ENCODE peak calls at places on chromosomes 1 and 21, in eight cellular contexts. N, K, L, A, Q, G, E and V are unnamed samples.

GRCh38 chr1:165403835-165404482 is 41.0 kb downstream of the RXRG start:
- DNase-seq in Q (peak), L (peak), A (no peak), K (peak), N (peak), G (peak), E (peak), V (peak)

GRCh38 chr1:2102753-2103152 is 52.5 kb downstream of the PRKCZ start:
- DNase-seq in N (no peak), E (no peak), G (no peak), Q (no peak), A (no peak), K (no peak), L (no peak), V (no peak)

GRCh38 chr1:6984533-6984932 is 199.3 kb downstream of the CAMTA1 start:
- DNase-seq in L (no peak), Q (no peak), K (no peak), G (no peak), A (no peak), N (no peak), E (no peak), V (no peak)

GRCh38 chr1:221783936-221784335 is 42.0 kb upstream of the DUSP10 start:
- DNase-seq in N (no peak), Q (no peak), G (no peak), K (no peak), L (no peak), E (no peak), A (no peak), V (peak)

GRCh38 chr1:59699227-59699847 is 115.4 kb upstream of the HOOK1 start:
- DNase-seq in A (no peak), K (peak), L (peak), G (no peak), E (peak), N (peak), Q (peak), V (peak)

GRCh38 chr1:240409615-240410014 is 202.3 kb downstream of the GREM2 start:
- DNase-seq in G (no peak), A (no peak), N (no peak), L (no peak), E (no peak), K (no peak), Q (no peak), V (no peak)

GRCh38 chr1:182446033-182446669 is 3.8 kb upstream of the RGSL1 start:
- DNase-seq in Q (peak), L (peak), A (no peak), K (peak), G (peak), N (peak), E (peak), V (peak)

GRCh38 chr1:18950415-18951026 is 6.0 kb downstream of the IFFO2 start:
- DNase-seq in Q (peak), A (no peak), G (no peak), L (no peak), K (no peak), E (no peak), N (no peak), V (peak)

GRCh38 chr1:64898107-64898861 is 68.1 kb downstream of the JAK1 start:
- DNase-seq in A (peak), K (peak), L (peak), N (peak), Q (peak), G (peak), E (peak), V (peak)

GRCh38 chr1:112849425-112849966 is 106.5 kb downstream of the SLC16A1 start:
- DNase-seq in L (peak), Q (no peak), N (peak), E (peak), A (no peak), K (peak), G (peak), V (peak)

GRCh38 chr1:203901581-203901980 is 40.2 kb downstream of the SNRPE start:
- DNase-seq in Q (no peak), N (no peak), K (no peak), G (no peak), E (no peak), L (no peak), A (no peak), V (no peak)

GRCh38 chr1:155226910-155227260 is 18.4 kb downstream of the MTX1 start:
- DNase-seq in A (no peak), E (peak), N (peak), L (peak), Q (peak), G (peak), K (peak), V (peak)

GRCh38 chr1:42392923-42393848 is 12.6 kb downstream of the RIMKLA start:
- DNase-seq in E (peak), L (no peak), Q (no peak), N (no peak), G (no peak), A (no peak), K (no peak), V (no peak)

GRCh38 chr1:12040457-12041051 is 21.3 kb downstream of the MIIP start:
- DNase-seq in A (no peak), K (no peak), L (no peak), Q (peak), N (no peak), E (no peak), G (no peak), V (peak)

GRCh38 chr1:15201849-15202551 is 45.0 kb upstream of the FHAD1 start:
- DNase-seq in N (no peak), K (no peak), E (peak), Q (no peak), G (no peak), L (peak), A (no peak), V (no peak)

GRCh38 chr1:104341944-104342343 is 592.2 kb downstream of the AMY1C start:
- DNase-seq in N (no peak), E (no peak), K (no peak), G (no peak), L (no peak), Q (no peak), A (no peak), V (no peak)

GRCh38 chr21:46620846-46621245 is 14.6 kb upstream of the PRMT2 start:
- DNase-seq in A (no peak), K (no peak), N (no peak), Q (peak), G (no peak), E (no peak), L (no peak), V (no peak)

GRCh38 chr1:89904219-89904980 is 83.6 kb downstream of the LRRC8D start:
- DNase-seq in E (no peak), G (no peak), A (no peak), N (no peak), K (no peak), Q (no peak), L (no peak), V (no peak)

GRCh38 chr1:9792156-9793042 is 31.4 kb downstream of the CLSTN1 start:
- DNase-seq in E (no peak), A (no peak), L (no peak), Q (no peak), N (peak), G (peak), K (peak), V (no peak)

GRCh38 chr1:9825101-9826074 is 1.6 kb upstream of the CLSTN1 start:
- DNase-seq in G (peak), N (peak), K (peak), A (no peak), Q (no peak), L (peak), E (peak), V (peak)

GRCh38 chr21:43352568-43353281 is 74.2 kb downstream of the SIK1 start:
- DNase-seq in A (no peak), K (no peak), G (no peak), E (no peak), Q (peak), N (no peak), L (no peak), V (peak)

GRCh38 chr1:183227382-183227781 is 41.3 kb downstream of the LAMC2 start:
- DNase-seq in Q (no peak), A (no peak), G (no peak), L (no peak), N (no peak), E (no peak), K (no peak), V (no peak)

GRCh38 chr21:35377505-35378090 is 328.5 kb upstream of the RUNX1 start:
- DNase-seq in Q (no peak), E (no peak), L (no peak), N (no peak), A (no peak), G (no peak), K (no peak), V (no peak)

GRCh38 chr1:15155760-15156743 is 2.5 kb downstream of the TMEM51 start:
- DNase-seq in G (no peak), Q (peak), E (no peak), N (no peak), A (no peak), L (no peak), K (no peak), V (no peak)

GRCh38 chr1:182143825-182144661 is 82.5 kb upstream of the ZNF648 start:
- DNase-seq in E (peak), Q (peak), G (no peak), A (peak), L (peak), N (no peak), K (peak), V (no peak)

GRCh38 chr1:35554261-35555211 is 2.7 kb downstream of the KIAA0319L start:
- DNase-seq in L (no peak), N (peak), K (no peak), G (peak), E (peak), A (no peak), Q (no peak), V (no peak)

GRCh38 chr21:41951876-41952567 is 1.8 kb downstream of the C2CD2 start:
- DNase-seq in K (no peak), Q (no peak), G (no peak), E (no peak), A (no peak), N (no peak), L (no peak), V (no peak)

GRCh38 chr21:41948901-41949300 is 4.9 kb downstream of the C2CD2 start:
- DNase-seq in N (no peak), E (no peak), G (no peak), Q (no peak), L (no peak), K (no peak), A (no peak), V (no peak)

GRCh38 chr21:41952568-41953248 is 1.1 kb downstream of the C2CD2 start:
- DNase-seq in Q (no peak), A (no peak), E (peak), N (peak), G (no peak), L (no peak), K (no peak), V (no peak)

GRCh38 chr21:41953249-41953830 is 478 bp downstream of the C2CD2 start:
- DNase-seq in K (peak), L (peak), Q (peak), N (peak), E (no peak), G (no peak), A (no peak), V (no peak)

DNA sequence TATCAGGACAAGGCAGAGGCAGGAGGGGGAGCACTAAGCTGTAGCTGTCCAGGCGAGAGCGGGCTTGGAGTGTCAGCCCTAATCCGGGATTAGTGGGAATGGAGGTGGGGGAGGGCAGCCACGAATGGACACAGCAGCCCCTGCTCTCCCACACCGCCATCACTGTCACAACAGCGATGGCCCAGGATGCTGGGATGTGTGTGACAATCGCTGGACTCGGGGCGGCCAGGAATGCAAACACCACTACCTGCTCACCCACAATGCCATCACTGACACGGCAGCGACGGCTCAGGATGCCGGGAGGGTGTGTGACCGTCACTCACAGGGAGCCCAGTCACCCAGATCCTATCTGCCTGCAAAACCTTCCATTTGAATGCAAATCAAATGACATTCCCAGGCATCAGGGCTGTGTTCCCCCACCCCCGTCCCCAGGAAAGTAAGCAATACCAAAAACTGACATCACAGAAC is 2.8 kb downstream of the C2CD2 start:
- DNase-seq in K (no peak), N (peak), L (no peak), G (peak), A (no peak), Q (no peak), E (no peak), V (no peak)
- TF ChIP-seq CTCF in K (no peak), N (no peak), L (no peak), G (no peak), A (no peak), Q (no peak), E (no peak), V (no peak)

DNA sequence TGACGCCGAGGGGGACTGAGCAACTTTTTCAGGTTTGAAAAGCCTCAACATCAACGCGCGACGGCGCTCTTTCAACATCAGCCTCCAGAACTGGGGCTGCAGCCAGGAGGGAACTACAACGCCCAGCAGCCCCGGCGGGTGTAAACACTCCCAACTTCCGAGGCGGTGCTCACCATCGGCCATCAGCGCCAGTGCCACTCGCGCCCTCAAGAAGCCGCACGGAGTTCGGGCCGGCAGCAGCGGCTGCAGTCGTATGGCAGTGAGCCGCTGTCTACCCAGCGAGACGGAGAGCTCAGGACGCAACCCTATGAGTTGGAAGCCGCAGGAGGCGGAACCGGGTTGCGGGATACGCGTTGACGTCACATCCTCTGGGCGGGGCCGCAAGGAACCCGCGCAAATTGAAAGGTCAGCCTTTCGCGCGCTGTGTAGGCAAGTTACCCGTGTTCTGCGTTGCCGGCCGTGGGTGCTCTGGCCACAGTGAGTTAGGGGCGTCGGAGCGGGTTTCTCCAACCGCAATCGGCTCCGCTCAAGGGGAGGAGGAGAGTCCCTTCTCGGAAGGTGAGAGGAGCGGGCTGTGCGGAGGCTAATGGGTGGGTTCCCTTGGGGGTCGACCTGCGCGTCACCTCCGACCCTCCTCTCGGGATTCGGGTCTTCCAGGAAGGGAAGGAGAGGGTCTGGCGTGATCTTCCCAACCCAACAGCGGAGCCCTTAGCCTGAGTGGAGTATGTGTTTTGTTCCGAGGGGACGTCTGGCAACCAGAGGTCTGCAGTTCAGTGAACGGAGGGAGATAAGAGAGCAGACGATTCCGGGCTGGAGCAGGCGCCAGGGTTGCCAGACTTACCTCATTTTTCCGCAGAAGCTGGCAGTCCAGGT is at the start of gene EXO1:
- DNase-seq in Q (peak), A (peak), K (peak), L (peak), G (peak), N (peak), E (peak), V (peak)
- TF ChIP-seq CTCF in Q (peak), A (peak), K (peak), L (peak), G (peak), N (no peak), E (no peak), V (no peak)

DNA sequence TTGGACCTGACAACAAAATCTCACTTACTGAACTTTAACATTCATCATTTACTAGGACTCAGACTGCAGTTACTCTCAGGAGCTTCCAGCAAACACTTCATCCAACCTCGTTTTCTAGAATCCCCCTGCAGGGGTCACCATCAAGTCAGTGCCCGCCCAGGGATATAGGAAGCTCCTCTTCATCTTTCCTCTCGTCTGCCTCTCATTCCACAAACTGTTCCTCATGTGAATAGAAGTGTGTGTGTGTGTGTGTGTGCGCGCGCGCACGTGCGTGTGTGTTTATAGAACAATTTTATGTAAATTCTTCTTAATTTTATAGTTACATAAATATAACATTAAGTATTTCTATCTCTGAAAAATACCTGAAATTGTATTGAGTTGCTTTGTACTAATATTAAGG is 21.8 kb upstream of the ABCD3 start:
- DNase-seq in G (peak), K (peak), Q (no peak), A (peak), L (no peak), N (peak), E (no peak), V (no peak)
- TF ChIP-seq CTCF in G (peak), K (peak), Q (no peak), A (no peak), L (peak), N (peak), E (no peak), V (no peak)

GRCh38 chr1:86871001-86871400 is 42.9 kb downstream of the SELENOF start:
- DNase-seq in G (no peak), N (no peak), E (no peak), L (no peak), K (no peak), A (no peak), Q (no peak), V (no peak)
- TF ChIP-seq CTCF in G (no peak), N (no peak), E (no peak), L (no peak), K (no peak), A (no peak), Q (no peak), V (no peak)

GRCh38 chr21:39976805-39977204 is 109.6 kb downstream of the PCP4 start:
- DNase-seq in K (no peak), G (no peak), E (no peak), A (no peak), N (peak), Q (no peak), L (no peak), V (no peak)
- TF ChIP-seq CTCF in K (no peak), G (no peak), E (no peak), A (no peak), N (no peak), Q (no peak), L (no peak), V (no peak)

DNA sequence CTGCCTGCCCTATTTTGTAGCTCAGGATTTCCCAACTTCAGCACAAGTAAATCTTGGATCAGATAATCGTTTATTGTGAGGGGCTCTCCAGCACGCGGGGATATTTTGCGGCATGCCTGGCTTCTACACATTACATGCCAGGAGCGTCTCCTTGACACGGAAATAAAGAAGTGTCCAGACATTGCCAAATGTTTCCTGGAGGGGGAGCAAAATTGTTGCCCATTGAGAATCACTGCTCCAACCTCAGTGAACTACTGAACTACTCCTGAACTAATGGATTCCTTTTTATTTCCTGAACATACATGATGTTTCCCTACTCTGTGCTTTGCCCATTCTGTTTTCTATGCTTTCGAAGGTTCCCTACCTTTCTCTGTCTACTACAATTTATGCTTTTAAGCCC is 1359.1 kb upstream of the ADGRL2 start:
- DNase-seq in N (peak), G (no peak), A (no peak), L (no peak), E (no peak), Q (no peak), K (peak), V (no peak)
- TF ChIP-seq CTCF in N (no peak), G (peak), A (no peak), L (no peak), E (no peak), Q (no peak), K (no peak), V (no peak)

DNA sequence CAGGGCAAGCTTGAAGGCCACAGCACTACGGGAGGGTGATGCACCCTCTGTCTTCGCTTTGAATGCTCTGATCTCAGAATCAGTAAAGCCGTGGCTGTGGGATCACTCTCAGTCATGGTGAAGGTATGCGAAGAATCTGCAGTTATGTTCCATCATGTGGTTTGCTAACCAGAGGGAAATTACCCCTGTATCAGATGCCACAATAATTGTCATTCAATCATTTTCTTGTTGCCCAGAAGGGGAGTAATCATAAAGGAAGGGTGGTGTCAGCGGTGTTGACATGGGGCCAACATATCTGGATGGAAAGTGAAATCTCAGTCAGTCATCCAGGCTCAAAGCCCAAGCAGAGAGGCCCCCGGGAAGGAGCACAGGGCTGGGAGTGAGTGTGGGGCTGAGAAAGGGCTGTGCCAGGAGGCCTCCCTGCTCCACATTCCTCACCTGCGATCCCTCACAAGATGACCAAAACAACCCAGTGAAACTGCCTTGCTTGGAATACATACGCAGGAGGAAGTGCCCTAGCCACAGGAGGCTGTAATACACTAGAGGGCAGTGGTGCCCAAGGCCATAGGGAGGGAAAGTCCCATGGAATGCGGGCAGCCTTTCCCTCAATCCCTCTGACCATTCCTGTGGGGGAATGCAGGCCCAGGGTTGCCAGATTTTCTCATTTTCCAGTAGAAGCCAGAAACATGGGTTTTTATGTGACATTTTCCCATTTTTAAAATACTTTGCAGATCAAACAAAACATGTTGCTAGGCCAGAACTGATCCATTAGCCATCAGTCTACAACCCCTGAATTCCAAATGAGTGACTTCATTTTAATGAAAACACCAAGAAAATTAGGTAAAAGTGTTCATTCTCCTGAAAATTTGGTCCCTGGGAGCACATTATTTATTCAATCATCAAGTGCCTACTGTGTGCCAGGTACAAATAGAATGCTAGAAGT is 95.7 kb upstream of the VANGL1 start:
- DNase-seq in E (peak), Q (no peak), K (peak), N (peak), L (peak), G (peak), A (no peak), V (no peak)
- TF ChIP-seq CTCF in E (peak), Q (no peak), K (peak), N (peak), L (peak), G (peak), A (peak), V (no peak)